ENCODE peak calls at places on chromosomes 12 and 14, in four cellular contexts. One of them, this sample, is unnamed.

GRCh38 chr14:91112172-91112571 is 1.7 kb upstream of the DGLUCY start:
- DNase-seq in astrocyte of the spinal cord: no peak
- DNase-seq in NB4: no peak
- DNase-seq in AG09319: no peak
- DNase-seq in this sample: no peak

GRCh38 chr12:3205742-3206519 is 128.8 kb downstream of the TSPAN9 start:
- DNase-seq in NB4: no peak
- DNase-seq in AG09319: no peak
- DNase-seq in astrocyte of the spinal cord: no peak
- DNase-seq in this sample: no peak

GRCh38 chr14:87108726-87109125 is 884.3 kb downstream of the GALC start:
- DNase-seq in NB4: no peak
- DNase-seq in astrocyte of the spinal cord: peak; percentile 83
- DNase-seq in AG09319: peak; percentile 2
- DNase-seq in this sample: no peak

GRCh38 chr14:69855180-69855817 is 23.9 kb upstream of the SMOC1 start:
- DNase-seq in astrocyte of the spinal cord: no peak
- DNase-seq in NB4: no peak
- DNase-seq in AG09319: no peak
- DNase-seq in this sample: no peak

GRCh38 chr12:996881-997280 is 5.9 kb downstream of the ERC1 start:
- DNase-seq in NB4: no peak
- DNase-seq in AG09319: no peak
- DNase-seq in astrocyte of the spinal cord: no peak
- DNase-seq in this sample: no peak

GRCh38 chr14:97107070-97107469 is 309.9 kb downstream of the VRK1 start:
- DNase-seq in NB4: no peak
- DNase-seq in astrocyte of the spinal cord: no peak
- DNase-seq in AG09319: no peak
- DNase-seq in this sample: no peak

GRCh38 chr12:7905071-7905470 is 30.9 kb downstream of the SLC2A3 start:
- DNase-seq in AG09319: no peak
- DNase-seq in NB4: no peak
- DNase-seq in astrocyte of the spinal cord: peak; percentile 31
- DNase-seq in this sample: no peak

GRCh38 chr12:5745251-5745888 is 199.7 kb downstream of the ANO2 start:
- DNase-seq in AG09319: peak; percentile 4
- DNase-seq in NB4: peak; percentile 63
- DNase-seq in astrocyte of the spinal cord: peak; percentile 29
- DNase-seq in this sample: no peak

GRCh38 chr14:64704145-64704742 is at the start of gene PLEKHG3:
- DNase-seq in AG09319: no peak
- DNase-seq in astrocyte of the spinal cord: peak; percentile 75
- DNase-seq in NB4: peak; percentile 79
- DNase-seq in this sample: peak; percentile 92

GRCh38 chr12:4030938-4031702 is 157.9 kb upstream of the PARP11 start:
- DNase-seq in astrocyte of the spinal cord: peak; percentile 97
- DNase-seq in NB4: peak; percentile 63
- DNase-seq in AG09319: peak; percentile 96
- DNase-seq in this sample: peak; percentile 96

GRCh38 chr12:7075931-7076330 is 15.4 kb downstream of the C1S start:
- DNase-seq in astrocyte of the spinal cord: no peak
- DNase-seq in NB4: no peak
- DNase-seq in AG09319: peak; percentile 86
- DNase-seq in this sample: no peak

GRCh38 chr12:20805921-20806320 is 4.6 kb upstream of the SLCO1B3 start:
- DNase-seq in NB4: no peak
- DNase-seq in astrocyte of the spinal cord: no peak
- DNase-seq in AG09319: no peak
- DNase-seq in this sample: no peak

GRCh38 chr12:68807576-68808387 is at the start of gene MDM2:
- DNase-seq in AG09319: peak; percentile 78
- DNase-seq in astrocyte of the spinal cord: peak; percentile 91
- DNase-seq in NB4: peak; percentile 98
- DNase-seq in this sample: peak; percentile 97
- TF ChIP-seq CTCF in AG09319: peak; percentile 50
- TF ChIP-seq CTCF in astrocyte of the spinal cord: peak; percentile 63
- TF ChIP-seq CTCF in NB4: peak; percentile 73
- TF ChIP-seq CTCF in this sample: peak; percentile 85

DNA sequence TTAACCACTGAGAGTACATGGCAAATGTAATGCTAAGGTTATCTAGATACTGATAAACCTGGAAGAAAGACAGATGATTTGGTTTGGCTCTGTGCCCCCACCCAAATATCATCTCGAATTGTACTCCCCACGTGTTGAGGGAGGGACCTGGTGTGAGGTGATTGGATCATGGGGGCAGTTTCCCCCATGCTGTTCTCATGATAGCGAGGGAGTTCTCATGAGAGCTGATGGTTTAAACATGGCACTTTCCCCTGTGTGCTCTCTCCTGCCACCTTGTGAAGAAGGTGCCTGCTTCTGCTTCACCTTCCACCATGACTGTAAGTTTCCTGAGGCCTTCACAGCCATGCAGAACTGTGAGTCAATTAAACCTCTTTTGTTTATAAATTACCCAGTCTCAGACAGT is 14.2 kb downstream of the NOXRED1 start:
- DNase-seq in NB4: peak; percentile 42
- DNase-seq in astrocyte of the spinal cord: no peak
- DNase-seq in AG09319: no peak
- DNase-seq in this sample: no peak
- TF ChIP-seq CTCF in NB4: no peak
- TF ChIP-seq CTCF in astrocyte of the spinal cord: peak; percentile 20
- TF ChIP-seq CTCF in AG09319: peak; percentile 1
- TF ChIP-seq CTCF in this sample: peak; percentile 51

DNA sequence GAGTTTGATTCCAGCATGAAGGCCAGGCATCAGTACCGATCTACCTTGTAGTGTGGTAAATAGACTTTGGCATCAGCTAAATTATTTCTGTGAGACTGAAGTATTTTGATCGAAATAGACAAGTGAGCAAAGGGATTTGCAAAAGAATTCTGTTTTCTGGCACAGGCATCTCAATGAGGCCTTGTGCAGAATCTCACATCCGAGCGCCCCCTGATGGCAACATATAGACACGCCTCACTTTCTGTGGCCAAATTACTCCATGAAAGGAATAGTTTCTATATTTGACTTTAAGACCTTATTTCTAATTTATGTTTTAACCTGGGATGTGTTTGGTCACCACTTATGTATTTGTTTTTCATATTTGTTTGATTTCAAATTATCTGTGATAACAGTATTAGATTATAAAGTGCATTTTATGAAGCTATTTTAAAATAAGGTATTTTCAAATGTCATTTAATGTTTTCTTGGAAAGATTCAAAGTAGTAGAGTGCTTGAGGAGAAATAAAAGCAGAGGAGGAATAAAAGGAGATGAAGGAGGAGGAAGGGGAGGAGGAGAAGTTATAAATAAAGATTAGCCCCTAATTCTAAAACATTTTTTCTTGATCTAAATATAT is 731.9 kb downstream of the NRXN3 start:
- DNase-seq in AG09319: no peak
- DNase-seq in astrocyte of the spinal cord: peak; percentile 22
- DNase-seq in NB4: peak; percentile 44
- DNase-seq in this sample: no peak
- TF ChIP-seq CTCF in AG09319: peak; percentile 30
- TF ChIP-seq CTCF in astrocyte of the spinal cord: peak; percentile 76
- TF ChIP-seq CTCF in NB4: peak; percentile 76
- TF ChIP-seq CTCF in this sample: peak; percentile 84

DNA sequence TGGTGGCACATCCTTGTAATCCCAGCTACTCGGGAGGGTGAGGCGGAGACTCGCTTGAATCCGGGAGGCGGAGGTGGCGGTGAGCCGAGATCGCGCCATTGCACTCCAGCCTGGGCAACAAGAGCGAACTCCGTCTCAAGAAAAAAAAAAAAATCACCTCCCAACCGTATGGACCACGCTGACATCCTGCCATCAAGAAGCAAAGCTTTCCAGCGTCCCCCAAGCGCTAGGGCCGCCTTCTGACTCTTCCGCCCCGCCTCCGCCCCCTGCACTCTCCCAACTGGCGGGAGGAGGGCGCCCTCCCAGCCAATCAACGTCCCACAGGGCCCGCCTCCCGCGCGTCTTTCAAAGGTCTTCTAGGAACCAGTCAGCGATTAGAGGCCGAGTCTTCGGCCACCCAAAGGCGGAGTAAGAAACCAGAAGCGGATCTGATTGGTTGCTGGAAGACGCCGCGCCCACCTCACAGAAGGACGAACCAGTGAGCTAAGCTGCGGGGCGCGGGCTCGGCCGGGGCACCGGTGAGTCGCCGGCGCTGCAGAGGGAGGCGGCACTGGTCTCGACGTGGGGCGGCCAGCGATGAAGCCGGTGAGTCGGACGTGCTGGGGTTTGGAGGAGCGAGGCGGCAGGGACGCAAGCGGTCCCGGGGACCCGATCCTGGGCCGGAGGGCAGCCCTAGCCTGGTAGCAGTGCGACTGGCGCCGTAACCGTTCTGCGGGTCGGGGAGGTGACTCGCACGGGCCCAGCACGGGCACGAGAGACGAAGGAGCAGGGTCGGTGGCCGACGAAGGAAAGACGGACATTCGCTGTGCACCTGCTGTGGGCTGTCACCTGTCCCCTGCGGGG is at the start of gene CDKN3:
- DNase-seq in NB4: peak; percentile 99
- DNase-seq in astrocyte of the spinal cord: peak; percentile 100
- DNase-seq in AG09319: peak; percentile 97
- DNase-seq in this sample: peak; percentile 99
- TF ChIP-seq CTCF in NB4: no peak
- TF ChIP-seq CTCF in astrocyte of the spinal cord: peak; percentile 34
- TF ChIP-seq CTCF in AG09319: peak; percentile 33
- TF ChIP-seq CTCF in this sample: peak; percentile 76

GRCh38 chr14:75450381-75451276 is 22.8 kb downstream of the JDP2 start:
- DNase-seq in astrocyte of the spinal cord: peak; percentile 35
- DNase-seq in AG09319: no peak
- DNase-seq in NB4: no peak
- DNase-seq in this sample: no peak
- TF ChIP-seq CTCF in astrocyte of the spinal cord: no peak
- TF ChIP-seq CTCF in AG09319: no peak
- TF ChIP-seq CTCF in NB4: no peak
- TF ChIP-seq CTCF in this sample: no peak

This sample was measured in chondrocyte.